ENCODE peak calls at places on chromosomes 1 and 21, in eight cellular contexts. K is fibroblast of lung; B is CD8-positive, alpha-beta T cell; L is effector memory CD4-positive, alpha-beta T cell; V is NT2/D1; D is psoas muscle; C is IMR-90; Z is K562. F is an unnamed sample.

GRCh38 chr1:116340506-116341240 is 32.4 kb upstream of the ATP1A1 start:
- DNase-seq in K (no peak), B (no peak), L (no peak), V (no peak), D (no peak), C (no peak), Z (no peak), F (no peak)

GRCh38 chr1:164914208-164914607 is 355.2 kb downstream of the PBX1 start:
- DNase-seq in K (peak; percentile 79), B (no peak), L (no peak), V (no peak), D (no peak), C (peak; percentile 57), Z (no peak), F (no peak)

GRCh38 chr1:203216274-203217138 is 13.0 kb downstream of the CHIT1 start:
- DNase-seq in K (peak; percentile 75), B (peak; percentile 55), L (peak; percentile 5), V (peak; percentile 94), D (no peak), C (peak; percentile 64), Z (peak; percentile 77), F (peak; percentile 30)

GRCh38 chr1:162550925-162551324 is 10.6 kb upstream of the UAP1 start:
- DNase-seq in K (no peak), B (no peak), L (no peak), V (no peak), D (no peak), C (no peak), Z (no peak), F (no peak)

GRCh38 chr1:221328371-221328770 is 413.5 kb downstream of the DUSP10 start:
- DNase-seq in K (no peak), B (no peak), L (no peak), V (no peak), D (no peak), C (no peak), Z (no peak), F (no peak)

GRCh38 chr1:110119843-110120242 is 7.6 kb downstream of the UBL4B start:
- DNase-seq in K (no peak), B (no peak), L (no peak), V (no peak), D (no peak), C (no peak), Z (no peak), F (no peak)

GRCh38 chr1:7705048-7705907 is 65.8 kb upstream of the VAMP3 start:
- DNase-seq in K (no peak), B (peak; percentile 33), L (no peak), V (no peak), D (peak; percentile 66), C (no peak), Z (peak; percentile 27), F (peak; percentile 22)

GRCh38 chr1:86765073-86765472 is 60.7 kb downstream of the SH3GLB1 start:
- DNase-seq in K (no peak), B (no peak), L (no peak), V (no peak), D (no peak), C (no peak), Z (peak; percentile 63), F (no peak)

GRCh38 chr1:10668241-10668761 is 128.1 kb downstream of the CASZ1 start:
- DNase-seq in K (no peak), B (no peak), L (no peak), V (no peak), D (no peak), C (no peak), Z (no peak), F (no peak)

GRCh38 chr1:242059976-242060375 is 61.1 kb upstream of the MAP1LC3C start:
- DNase-seq in K (no peak), B (no peak), L (no peak), V (no peak), D (no peak), C (no peak), Z (no peak), F (no peak)

GRCh38 chr1:169745015-169745861 is 11.4 kb upstream of the SELE start:
- DNase-seq in K (no peak), B (no peak), L (no peak), V (no peak), D (no peak), C (no peak), Z (no peak), F (no peak)

GRCh38 chr1:102840741-102841140 is 267.6 kb downstream of the COL11A1 start:
- DNase-seq in K (no peak), B (no peak), L (no peak), V (no peak), D (no peak), C (no peak), Z (no peak), F (no peak)

GRCh38 chr1:241998950-241999495 is at the start of gene MAP1LC3C:
- DNase-seq in K (no peak), B (no peak), L (no peak), V (peak; percentile 48), D (no peak), C (no peak), Z (no peak), F (no peak)

GRCh38 chr1:206083750-206084149 is 30.8 kb downstream of the RHEX start:
- DNase-seq in K (no peak), B (no peak), L (no peak), V (no peak), D (no peak), C (no peak), Z (no peak), F (no peak)

GRCh38 chr1:74579425-74579824 is 67.0 kb upstream of the LRRC53 start:
- DNase-seq in K (no peak), B (no peak), L (no peak), V (no peak), D (no peak), C (no peak), Z (no peak), F (no peak)

GRCh38 chr1:208298593-208299233 is 54.5 kb upstream of the PLXNA2 start:
- DNase-seq in K (no peak), B (no peak), L (no peak), V (no peak), D (no peak), C (no peak), Z (no peak), F (no peak)

GRCh38 chr1:183039985-183040447 is 16.8 kb downstream of the LAMC1 start:
- DNase-seq in K (peak; percentile 81), B (no peak), L (no peak), V (no peak), D (no peak), C (peak; percentile 88), Z (no peak), F (no peak)

GRCh38 chr1:155196103-155196892 is 11.4 kb downstream of the THBS3 start:
- DNase-seq in K (no peak), B (no peak), L (no peak), V (peak; percentile 100), D (peak; percentile 60), C (no peak), Z (no peak), F (no peak)

GRCh38 chr1:248114890-248115289 is 19.9 kb downstream of the OR2L13 start:
- DNase-seq in K (no peak), B (no peak), L (no peak), V (no peak), D (no peak), C (no peak), Z (no peak), F (no peak)

GRCh38 chr1:94235189-94236020 is 2.0 kb downstream of the ARHGAP29 start:
- DNase-seq in K (no peak), B (no peak), L (no peak), V (no peak), D (no peak), C (no peak), Z (no peak), F (no peak)

GRCh38 chr1:94236630-94237290 is 624 bp downstream of the ARHGAP29 start:
- DNase-seq in K (peak; percentile 59), B (no peak), L (no peak), V (no peak), D (peak; percentile 79), C (peak; percentile 50), Z (no peak), F (no peak)

GRCh38 chr1:94234615-94235014 is 2.8 kb downstream of the ARHGAP29 start:
- DNase-seq in K (no peak), B (no peak), L (no peak), V (no peak), D (no peak), C (no peak), Z (no peak), F (no peak)

GRCh38 chr1:94237291-94238226 is at the start of gene ARHGAP29:
- DNase-seq in K (peak; percentile 44), B (peak; percentile 29), L (no peak), V (peak; percentile 72), D (peak; percentile 92), C (peak; percentile 50), Z (peak; percentile 79), F (peak; percentile 65)

GRCh38 chr1:94236021-94236491 is 1.3 kb downstream of the ARHGAP29 start:
- DNase-seq in K (peak; percentile 34), B (no peak), L (no peak), V (no peak), D (no peak), C (peak; percentile 8), Z (no peak), F (no peak)
- H3K36me3 ChIP-seq in K (no peaks in the 10 kb centered on the region), B (no peaks in the 10 kb centered on the region), L (no peaks in the 10 kb centered on the region), V (no peaks in the 10 kb centered on the region), D (no peaks in the 10 kb centered on the region), C (no peaks in the 10 kb centered on the region), Z (no peaks in the 10 kb centered on the region), F (no peaks in the 10 kb centered on the region)

DNA sequence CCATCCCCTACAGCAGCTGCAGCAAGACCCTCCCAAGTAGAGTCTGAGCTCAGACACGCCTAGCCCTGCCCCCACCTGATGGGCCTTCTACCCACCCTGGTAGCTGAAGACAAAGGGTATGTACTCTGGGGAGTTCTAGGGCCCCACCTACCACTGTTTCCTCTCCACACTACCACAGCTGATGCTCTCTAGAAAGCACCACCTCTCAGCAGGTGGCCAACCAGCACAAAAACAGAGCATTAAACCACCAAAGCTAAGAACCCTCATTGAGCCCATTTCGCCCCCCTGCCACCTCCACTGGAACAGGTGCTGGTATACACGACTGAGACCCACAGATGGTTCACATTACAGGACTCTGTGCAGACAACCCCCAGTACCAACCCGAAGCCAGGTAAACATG is 258.9 kb downstream of the SETD4 start:
- DNase-seq in K (no peak), B (no peak), L (no peak), V (no peak), D (no peak), C (no peak), Z (no peak), F (no peak)
- H3K9me3 ChIP-seq in K (no peaks in the 10 kb centered on the region), B (no peaks in the 10 kb centered on the region), L (no peaks in the 10 kb centered on the region), V (peaks cover 19% of the 10 kb centered on the region), D (no peaks in the 10 kb centered on the region), C (no peaks in the 10 kb centered on the region), Z (no peaks in the 10 kb centered on the region), F (no peaks in the 10 kb centered on the region)

GRCh38 chr1:36273024-36273423 is 33.1 kb upstream of the SH3D21 start:
- DNase-seq in K (no peak), B (no peak), L (no peak), V (no peak), D (no peak), C (no peak), Z (peak; percentile 44), F (no peak)
- H3K36me3 ChIP-seq in K (peaks cover 5% of the 10 kb centered on the region), B (peaks cover 14% of the 10 kb centered on the region), L (peaks cover 16% of the 10 kb centered on the region), V (peaks cover 68% of the 10 kb centered on the region), D (no peaks in the 10 kb centered on the region), C (peaks cover 16% of the 10 kb centered on the region), Z (peaks cover 64% of the 10 kb centered on the region), F (peaks cover 36% of the 10 kb centered on the region)

GRCh38 chr1:72690871-72691270 is 408.5 kb upstream of the NEGR1 start:
- DNase-seq in K (no peak), B (no peak), L (no peak), V (no peak), D (no peak), C (no peak), Z (no peak), F (no peak)
- H3K9me3 ChIP-seq in K (no peaks in the 10 kb centered on the region), B (no peaks in the 10 kb centered on the region), L (no peaks in the 10 kb centered on the region), V (peaks cover 30% of the 10 kb centered on the region), D (peaks cover 2% of the 10 kb centered on the region), C (peaks cover 11% of the 10 kb centered on the region), Z (no peaks in the 10 kb centered on the region), F (peaks cover 11% of the 10 kb centered on the region)